ENCODE peak calls at places on chromosomes 4 and X, in eight cellular contexts. O, M, T, D, Y, H, A and L are unnamed samples.
A peak's percentile ranks its signal among the peaks of the same experiment; 100 is the strongest.

GRCh38 chrX:153773741-153774575 is 6.9 kb upstream of the SRPK3 start:
- DNase-seq in O (no peak), T (no peak), M (no peak), A (peak; percentile 3), Y (no peak), D (no peak), H (no peak), L (no peak)

GRCh38 chr4:147118523-147118922 is 172.9 kb upstream of the TTC29 start:
- DNase-seq in H (peak; percentile 41), M (no peak), D (no peak), T (no peak), Y (no peak), A (no peak), O (no peak), L (no peak)

GRCh38 chrX:10326578-10326977 is 169.8 kb downstream of the CLCN4 start:
- DNase-seq in Y (no peak), O (no peak), H (peak; percentile 62), M (no peak), D (peak; percentile 14), T (peak; percentile 52), A (no peak), L (peak; percentile 3)

GRCh38 chr4:159674241-159674640 is 571.4 kb downstream of the RAPGEF2 start:
- DNase-seq in M (no peak), A (no peak), H (no peak), Y (no peak), O (no peak), T (no peak), D (no peak), L (no peak)

GRCh38 chr4:127782025-127782274 is 172 bp upstream of the HSPA4L start:
- DNase-seq in M (peak; percentile 28), A (peak; percentile 86), T (peak; percentile 82), Y (peak; percentile 73), H (peak; percentile 84), D (peak; percentile 50), O (peak; percentile 89), L (peak; percentile 18)

GRCh38 chr4:180635276-180635675 is 1607.9 kb upstream of the TENM3 start:
- DNase-seq in M (no peak), Y (no peak), O (no peak), T (no peak), A (no peak), H (no peak), D (no peak), L (no peak)

GRCh38 chrX:47187106-47187677 is 6.4 kb upstream of the UBA1 start:
- DNase-seq in T (peak; percentile 23), D (no peak), O (no peak), Y (no peak), M (no peak), A (no peak), H (no peak), L (no peak)

GRCh38 chr4:4887426-4887825 is 28.0 kb downstream of the MSX1 start:
- DNase-seq in T (no peak), Y (no peak), O (no peak), D (no peak), A (no peak), M (no peak), H (no peak), L (no peak)

GRCh38 chrX:128698528-128698927 is 646.3 kb upstream of the ACTRT1 start:
- DNase-seq in O (no peak), D (no peak), Y (no peak), A (no peak), H (no peak), M (no peak), T (no peak), L (no peak)

GRCh38 chr4:150230556-150230955 is 152.3 kb downstream of the DCLK2 start:
- DNase-seq in O (no peak), H (no peak), A (no peak), Y (no peak), M (no peak), D (no peak), T (no peak), L (no peak)

GRCh38 chrX:21745756-21746155 is 12.2 kb downstream of the SMPX start:
- DNase-seq in A (no peak), O (peak; percentile 23), H (peak; percentile 50), M (no peak), Y (no peak), D (no peak), T (peak; percentile 63), L (no peak)

GRCh38 chr4:107318078-107318477 is 282.0 kb upstream of the DKK2 start:
- DNase-seq in T (no peak), O (no peak), M (no peak), Y (peak; percentile 20), H (no peak), D (no peak), A (no peak), L (no peak)

GRCh38 chr4:153205028-153205648 is 895 bp downstream of the TRIM2 start:
- DNase-seq in T (peak; percentile 79), O (peak; percentile 27), A (no peak), D (no peak), H (no peak), Y (no peak), M (no peak), L (no peak)

GRCh38 chrX:140510895-140511295 is 6.0 kb upstream of the SOX3 start:
- DNase-seq in O (no peak), A (no peak), D (no peak), T (no peak), M (no peak), Y (no peak), H (no peak), L (no peak)

GRCh38 chr4:1793940-1794808 is 1.1 kb downstream of the FGFR3 start:
- DNase-seq in H (peak; percentile 27), Y (no peak), A (no peak), M (no peak), O (no peak), D (no peak), T (no peak), L (no peak)

GRCh38 chr4:103429283-103429682 is 231.1 kb upstream of the CENPE start:
- DNase-seq in Y (no peak), O (no peak), H (no peak), A (no peak), M (no peak), D (no peak), T (no peak), L (no peak)

GRCh38 chr4:151719935-151720334 is 40.9 kb downstream of the GATB start:
- DNase-seq in Y (no peak), M (no peak), A (no peak), T (no peak), O (no peak), D (no peak), H (no peak), L (no peak)

GRCh38 chr4:130542953-130543352 is 1447.0 kb downstream of the C4orf33 start:
- DNase-seq in O (no peak), T (no peak), Y (no peak), A (no peak), H (no peak), M (no peak), D (no peak), L (no peak)

GRCh38 chr4:186627226-186627865 is 72.0 kb upstream of the MTNR1A start:
- DNase-seq in D (no peak), T (no peak), Y (peak; percentile 42), A (no peak), M (no peak), O (no peak), H (peak; percentile 43), L (no peak)

GRCh38 chrX:13059269-13059668 is 14.8 kb upstream of the FAM9C start:
- DNase-seq in H (no peak), M (no peak), D (no peak), O (no peak), T (no peak), A (no peak), Y (no peak), L (no peak)

GRCh38 chr4:78592104-78592783 is 40.7 kb downstream of the ANXA3 start:
- DNase-seq in Y (peak; percentile 78), O (peak; percentile 57), T (peak; percentile 27), M (no peak), A (no peak), D (no peak), H (no peak), L (no peak)

GRCh38 chr4:78951862-78952472 is 12.7 kb upstream of the PAQR3 start:
- DNase-seq in T (peak; percentile 61), O (peak; percentile 56), M (no peak), D (no peak), H (peak; percentile 67), Y (peak; percentile 42), A (no peak), L (no peak)

GRCh38 chrX:135893294-135893817 is at the start of the genes CT45A10 and SAGE1:
- DNase-seq in O (peak; percentile 73), D (no peak), Y (no peak), T (no peak), A (no peak), H (no peak), M (no peak), L (no peak)

GRCh38 chrX:57817302-57817701 is 93.0 kb downstream of the ZXDA start:
- DNase-seq in D (no peak), A (no peak), Y (no peak), O (peak; percentile 4), T (peak; percentile 16), H (peak; percentile 20), M (no peak), L (no peak)

GRCh38 chr4:99828477-99828876 is 11.8 kb downstream of the DAPP1 start:
- DNase-seq in T (peak; percentile 7), O (no peak), M (no peak), H (no peak), Y (peak; percentile 39), D (no peak), A (no peak), L (no peak)

GRCh38 chrX:40240844-40241243 is 143.1 kb upstream of the BCOR start:
- DNase-seq in O (no peak), Y (no peak), M (no peak), H (no peak), A (no peak), D (no peak), T (no peak), L (no peak)
- H3K4me3 ChIP-seq in O (no peak overlapping the region), Y (no peak overlapping the region), M (no peak overlapping the region), H (no peak overlapping the region), A (no peak overlapping the region), D (no peak overlapping the region), T (no peak overlapping the region), L (no peak overlapping the region)

GRCh38 chr4:164856396-164856795 is 20.6 kb upstream of the APELA start:
- DNase-seq in M (no peak), Y (peak; percentile 10), T (no peak), H (no peak), A (no peak), O (no peak), D (no peak), L (no peak)
- TF ChIP-seq CTCF in M (no peak), Y (no peak), T (no peak), H (no peak), A (no peak), O (no peak), D (no peak), L (no peak)

GRCh38 chr4:86939737-86940141 is 4.9 kb downstream of the AFF1 start:
- DNase-seq in M (no peak), O (no peak), D (no peak), T (no peak), H (no peak), Y (no peak), A (no peak), L (no peak)
- H3K4me3 ChIP-seq in M (peak overlapping the region; percentile 16), O (no peak overlapping the region), D (no peak overlapping the region), T (no peak overlapping the region), H (no peak overlapping the region), Y (no peak overlapping the region), A (no peak overlapping the region), L (no peak overlapping the region)

DNA sequence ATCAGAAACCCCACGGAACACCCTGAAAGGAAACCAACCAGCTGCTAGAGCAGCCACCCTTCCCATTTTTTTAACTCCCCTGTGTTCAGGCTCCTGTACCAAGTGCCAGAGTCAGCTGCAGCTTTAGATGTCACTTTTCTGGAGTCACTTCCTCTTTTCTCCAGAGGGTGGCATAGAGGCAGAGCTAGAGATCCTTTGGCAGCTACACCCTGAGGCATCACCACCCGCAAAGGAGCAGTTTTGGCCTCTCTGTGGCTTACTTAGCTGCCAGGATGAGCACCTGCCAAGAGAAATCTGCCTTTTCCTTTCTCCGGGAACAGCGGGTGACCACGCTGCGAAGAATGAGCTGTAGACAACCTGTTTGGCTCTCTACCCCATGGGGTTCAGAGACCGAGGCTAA is 58.0 kb upstream of the CHRDL1 start:
- DNase-seq in Y (peak; percentile 9), M (no peak), O (no peak), H (peak; percentile 3), D (no peak), A (no peak), T (peak; percentile 54), L (no peak)
- TF ChIP-seq CTCF in Y (peak; percentile 46), M (peak; percentile 14), O (peak; percentile 8), H (peak; percentile 10), D (peak; percentile 29), A (peak; percentile 38), T (peak; percentile 53), L (peak; percentile 47)